ENCODE peak calls at places on chromosome 22, in four cellular contexts. One of them, this sample, is unnamed.
A peak's percentile ranks its signal among the peaks of the same experiment; 100 is the strongest.

GRCh38 chr22:43166132-43166930 is 15.0 kb downstream of the TSPO start:
- DNase-seq in AG09309: no peak
- DNase-seq in CD8-positive, alpha-beta T cell: no peak
- DNase-seq in brain microvascular endothelial cell: no peak
- DNase-seq in this sample: no peak

GRCh38 chr22:43481528-43482309 is 69.9 kb downstream of the MPPED1 start:
- DNase-seq in AG09309: no peak
- DNase-seq in CD8-positive, alpha-beta T cell: no peak
- DNase-seq in brain microvascular endothelial cell: no peak
- DNase-seq in this sample: no peak

GRCh38 chr22:19610518-19611253 is 86.5 kb upstream of the CLDN5 start:
- DNase-seq in AG09309: no peak
- DNase-seq in CD8-positive, alpha-beta T cell: no peak
- DNase-seq in brain microvascular endothelial cell: no peak
- DNase-seq in this sample: no peak

GRCh38 chr22:27975381-27976013 is 56.4 kb upstream of the PITPNB start:
- DNase-seq in AG09309: no peak
- DNase-seq in CD8-positive, alpha-beta T cell: no peak
- DNase-seq in brain microvascular endothelial cell: no peak
- DNase-seq in this sample: no peak

GRCh38 chr22:45583504-45583903 is 80.8 kb downstream of the FBLN1 start:
- DNase-seq in AG09309: no peak
- DNase-seq in CD8-positive, alpha-beta T cell: no peak
- DNase-seq in brain microvascular endothelial cell: no peak
- DNase-seq in this sample: no peak

GRCh38 chr22:37326726-37327125 is 44.4 kb downstream of the CYTH4 start:
- DNase-seq in AG09309: no peak
- DNase-seq in CD8-positive, alpha-beta T cell: no peak
- DNase-seq in brain microvascular endothelial cell: no peak
- DNase-seq in this sample: no peak

GRCh38 chr22:26826431-26826935 is 169.1 kb downstream of the MIAT start:
- DNase-seq in AG09309: no peak
- DNase-seq in CD8-positive, alpha-beta T cell: no peak
- DNase-seq in brain microvascular endothelial cell: no peak
- DNase-seq in this sample: no peak

GRCh38 chr22:45919504-45920286 is 57.3 kb downstream of the WNT7B start:
- DNase-seq in AG09309: no peak
- DNase-seq in CD8-positive, alpha-beta T cell: no peak
- DNase-seq in brain microvascular endothelial cell: no peak
- DNase-seq in this sample: no peak

GRCh38 chr22:35071784-35072183 is 5.8 kb downstream of the ISX start:
- DNase-seq in AG09309: no peak
- DNase-seq in CD8-positive, alpha-beta T cell: no peak
- DNase-seq in brain microvascular endothelial cell: no peak
- DNase-seq in this sample: no peak

GRCh38 chr22:17868771-17869170 is 94.5 kb upstream of the BID start:
- DNase-seq in AG09309: no peak
- DNase-seq in CD8-positive, alpha-beta T cell: no peak
- DNase-seq in brain microvascular endothelial cell: no peak
- DNase-seq in this sample: no peak

GRCh38 chr22:36662981-36663380 is 40.6 kb downstream of the CACNG2 start:
- DNase-seq in AG09309: no peak
- DNase-seq in CD8-positive, alpha-beta T cell: no peak
- DNase-seq in brain microvascular endothelial cell: no peak
- DNase-seq in this sample: no peak

GRCh38 chr22:48641906-48642475 is 1185.7 kb downstream of the BRD1 start:
- DNase-seq in AG09309: no peak
- DNase-seq in CD8-positive, alpha-beta T cell: no peak
- DNase-seq in brain microvascular endothelial cell: no peak
- DNase-seq in this sample: no peak

GRCh38 chr22:18998998-18999397 is 62.9 kb upstream of the PRODH start:
- DNase-seq in AG09309: no peak
- DNase-seq in CD8-positive, alpha-beta T cell: no peak
- DNase-seq in brain microvascular endothelial cell: no peak
- DNase-seq in this sample: no peak

GRCh38 chr22:41508770-41509170 is 35.5 kb downstream of the POLR3H start:
- DNase-seq in AG09309: no peak
- DNase-seq in CD8-positive, alpha-beta T cell: no peak
- DNase-seq in brain microvascular endothelial cell: no peak
- DNase-seq in this sample: no peak
- TF ChIP-seq CTCF in AG09309: no peak
- TF ChIP-seq CTCF in CD8-positive, alpha-beta T cell: no peak
- TF ChIP-seq CTCF in brain microvascular endothelial cell: peak; percentile 52
- TF ChIP-seq CTCF in this sample: peak; percentile 13

GRCh38 chr22:32355760-32356159 is 1.9 kb upstream of the RFPL3 start:
- DNase-seq in AG09309: no peak
- DNase-seq in CD8-positive, alpha-beta T cell: no peak
- DNase-seq in brain microvascular endothelial cell: no peak
- DNase-seq in this sample: no peak
- TF ChIP-seq CTCF in AG09309: no peak
- TF ChIP-seq CTCF in CD8-positive, alpha-beta T cell: no peak
- TF ChIP-seq CTCF in brain microvascular endothelial cell: peak; percentile 3
- TF ChIP-seq CTCF in this sample: peak; percentile 44

DNA sequence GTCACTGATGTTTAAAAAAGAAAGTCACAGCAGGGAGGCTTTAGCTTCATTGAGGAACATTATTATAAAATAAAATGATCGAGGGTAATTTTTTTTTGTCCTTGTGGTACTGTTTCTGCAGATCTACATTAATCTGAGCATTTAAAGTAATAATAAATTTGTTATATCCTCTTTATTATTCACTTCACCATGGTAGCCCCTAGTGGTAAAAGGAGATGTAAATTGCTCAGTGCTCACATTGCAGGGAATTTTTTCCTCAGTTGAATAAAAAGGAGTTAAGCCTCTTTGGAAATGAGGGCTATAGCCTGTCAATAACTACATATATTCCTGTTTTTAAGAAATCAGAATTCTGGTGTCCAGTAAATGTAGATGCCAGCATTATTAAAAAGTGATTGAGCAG is 99.7 kb upstream of the VPREB1 start:
- DNase-seq in AG09309: no peak
- DNase-seq in CD8-positive, alpha-beta T cell: no peak
- DNase-seq in brain microvascular endothelial cell: no peak
- DNase-seq in this sample: no peak
- TF ChIP-seq CTCF in AG09309: no peak
- TF ChIP-seq CTCF in CD8-positive, alpha-beta T cell: no peak
- TF ChIP-seq CTCF in brain microvascular endothelial cell: peak; percentile 18
- TF ChIP-seq CTCF in this sample: peak; percentile 33

GRCh38 chr22:49986325-49986724 is 25.8 kb downstream of the PIM3 start:
- DNase-seq in AG09309: no peak
- DNase-seq in CD8-positive, alpha-beta T cell: no peak
- DNase-seq in brain microvascular endothelial cell: no peak
- DNase-seq in this sample: no peak

GRCh38 chr22:49977578-49977977 is 17.0 kb downstream of the PIM3 start:
- DNase-seq in AG09309: no peak
- DNase-seq in CD8-positive, alpha-beta T cell: no peak
- DNase-seq in brain microvascular endothelial cell: no peak
- DNase-seq in this sample: no peak

GRCh38 chr22:49979587-49980264 is 19.2 kb downstream of the PIM3 start:
- DNase-seq in AG09309: no peak
- DNase-seq in CD8-positive, alpha-beta T cell: no peak
- DNase-seq in brain microvascular endothelial cell: peak; percentile 56
- DNase-seq in this sample: peak; percentile 20

DNA sequence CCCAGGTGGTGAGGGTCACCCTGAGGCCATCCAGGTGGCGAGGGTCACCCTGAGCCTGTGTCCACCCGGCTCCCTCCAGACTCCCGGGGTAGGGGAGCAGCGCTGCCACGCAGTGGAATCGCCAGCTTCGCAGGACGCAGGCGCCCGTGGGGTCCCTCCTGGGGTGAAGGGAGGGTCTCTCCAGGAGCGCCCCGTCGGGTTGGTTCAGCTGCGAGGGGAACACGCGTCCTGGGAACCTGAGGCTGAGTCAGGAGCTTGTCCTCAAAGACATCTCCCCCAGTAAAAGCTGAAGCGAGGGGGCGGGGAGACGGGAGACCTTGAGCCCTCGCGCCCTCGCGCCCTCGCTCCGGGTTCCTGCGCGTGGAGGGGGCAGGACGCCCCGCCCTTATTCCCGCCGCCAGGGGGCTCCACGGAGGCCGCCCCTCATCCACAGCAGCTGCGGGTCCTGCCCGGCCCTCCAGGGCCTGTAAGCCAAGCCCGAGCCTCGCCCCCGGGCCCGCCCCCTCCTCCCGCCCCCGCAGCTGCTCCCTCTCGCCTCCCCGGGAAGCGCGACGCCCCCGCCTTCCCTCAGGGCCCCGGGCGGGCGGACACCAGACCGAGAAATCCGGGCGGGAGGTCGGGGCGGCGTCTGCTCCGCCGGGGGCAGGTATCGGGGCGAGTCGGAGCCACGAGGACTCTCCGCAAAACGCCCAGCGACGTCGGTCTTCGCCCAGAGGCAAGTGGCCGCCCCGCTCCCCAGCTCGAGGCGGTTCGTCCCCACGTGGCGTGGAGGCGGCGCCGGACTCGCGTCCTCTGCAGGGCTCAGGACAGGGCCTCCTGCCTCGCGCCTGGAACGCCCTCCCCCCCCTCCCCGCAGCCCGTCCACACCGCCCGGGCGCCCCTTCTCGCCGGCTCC is 22.8 kb downstream of the PIM3 start:
- DNase-seq in AG09309: no peak
- DNase-seq in CD8-positive, alpha-beta T cell: no peak
- DNase-seq in brain microvascular endothelial cell: no peak
- DNase-seq in this sample: peak; percentile 19
- TF ChIP-seq CTCF in AG09309: peak; percentile 9
- TF ChIP-seq CTCF in CD8-positive, alpha-beta T cell: peak; percentile 46
- TF ChIP-seq CTCF in brain microvascular endothelial cell: peak; percentile 35
- TF ChIP-seq CTCF in this sample: peak; percentile 54

DNA sequence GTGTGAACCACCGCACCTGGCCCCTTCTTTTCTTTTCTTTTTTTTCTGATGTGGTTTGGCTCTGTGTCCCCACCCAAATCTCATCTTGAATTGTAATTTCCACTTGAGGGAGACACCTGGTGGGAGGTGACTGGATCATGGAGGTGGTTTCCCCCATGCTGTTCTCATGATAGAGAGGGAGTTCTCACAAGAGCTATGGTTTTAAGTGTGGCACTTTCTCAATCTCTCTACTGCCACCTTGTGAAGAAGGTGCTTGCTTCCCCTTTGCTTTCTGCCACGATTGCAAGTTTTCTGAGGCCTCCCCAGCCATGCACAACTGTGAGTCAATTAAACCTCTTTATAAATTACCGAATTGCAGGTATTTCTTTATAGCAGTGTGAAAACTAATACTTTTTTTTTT is 4.9 kb upstream of the TCN2 start:
- DNase-seq in AG09309: no peak
- DNase-seq in CD8-positive, alpha-beta T cell: no peak
- DNase-seq in brain microvascular endothelial cell: peak; percentile 28
- DNase-seq in this sample: no peak
- TF ChIP-seq CTCF in AG09309: peak; percentile 39
- TF ChIP-seq CTCF in CD8-positive, alpha-beta T cell: no peak
- TF ChIP-seq CTCF in brain microvascular endothelial cell: peak; percentile 57
- TF ChIP-seq CTCF in this sample: peak; percentile 37

GRCh38 chr22:32823024-32823730 is 21.7 kb downstream of the TIMP3 start:
- DNase-seq in AG09309: no peak
- DNase-seq in CD8-positive, alpha-beta T cell: no peak
- DNase-seq in brain microvascular endothelial cell: no peak
- DNase-seq in this sample: peak; percentile 37
- TF ChIP-seq CTCF in AG09309: peak; percentile 57
- TF ChIP-seq CTCF in CD8-positive, alpha-beta T cell: no peak
- TF ChIP-seq CTCF in brain microvascular endothelial cell: peak; percentile 77
- TF ChIP-seq CTCF in this sample: peak; percentile 73

GRCh38 chr22:39958009-39958711 is 2.0 kb upstream of the TMA7B start:
- DNase-seq in AG09309: no peak
- DNase-seq in CD8-positive, alpha-beta T cell: no peak
- DNase-seq in brain microvascular endothelial cell: no peak
- DNase-seq in this sample: no peak

GRCh38 chr22:39962071-39962470 is 1.9 kb downstream of the TMA7B start:
- DNase-seq in AG09309: no peak
- DNase-seq in CD8-positive, alpha-beta T cell: no peak
- DNase-seq in brain microvascular endothelial cell: no peak
- DNase-seq in this sample: no peak

GRCh38 chr22:39960791-39961746 is 872 bp downstream of the TMA7B start:
- DNase-seq in AG09309: peak; percentile 77
- DNase-seq in CD8-positive, alpha-beta T cell: peak; percentile 49
- DNase-seq in brain microvascular endothelial cell: peak; percentile 98
- DNase-seq in this sample: no peak

GRCh38 chr22:39958916-39959639 is 1.1 kb upstream of the TMA7B start:
- DNase-seq in AG09309: no peak
- DNase-seq in CD8-positive, alpha-beta T cell: no peak
- DNase-seq in brain microvascular endothelial cell: no peak
- DNase-seq in this sample: no peak

GRCh38 chr22:39959640-39960447 is at the start of gene TMA7B:
- DNase-seq in AG09309: no peak
- DNase-seq in CD8-positive, alpha-beta T cell: no peak
- DNase-seq in brain microvascular endothelial cell: peak; percentile 49
- DNase-seq in this sample: no peak
- TF ChIP-seq CTCF in AG09309: peak; percentile 46
- TF ChIP-seq CTCF in CD8-positive, alpha-beta T cell: no peak
- TF ChIP-seq CTCF in brain microvascular endothelial cell: peak; percentile 66
- TF ChIP-seq CTCF in this sample: no peak

GRCh38 chr22:39350803-39351688 is 1.3 kb downstream of the SYNGR1 start:
- DNase-seq in AG09309: no peak
- DNase-seq in CD8-positive, alpha-beta T cell: no peak
- DNase-seq in brain microvascular endothelial cell: no peak
- DNase-seq in this sample: no peak

GRCh38 chr22:39348909-39349505 is 784 bp upstream of the SYNGR1 start:
- DNase-seq in AG09309: no peak
- DNase-seq in CD8-positive, alpha-beta T cell: no peak
- DNase-seq in brain microvascular endothelial cell: no peak
- DNase-seq in this sample: no peak

GRCh38 chr22:39349506-39349966 is 255 bp upstream of the SYNGR1 start:
- DNase-seq in AG09309: no peak
- DNase-seq in CD8-positive, alpha-beta T cell: no peak
- DNase-seq in brain microvascular endothelial cell: no peak
- DNase-seq in this sample: peak; percentile 33

GRCh38 chr22:39351689-39352214 is 2.0 kb downstream of the SYNGR1 start:
- DNase-seq in AG09309: no peak
- DNase-seq in CD8-positive, alpha-beta T cell: no peak
- DNase-seq in brain microvascular endothelial cell: peak; percentile 62
- DNase-seq in this sample: no peak

GRCh38 chr22:39349967-39350802 is at the start of gene SYNGR1:
- DNase-seq in AG09309: no peak
- DNase-seq in CD8-positive, alpha-beta T cell: no peak
- DNase-seq in brain microvascular endothelial cell: no peak
- DNase-seq in this sample: peak; percentile 45
- TF ChIP-seq CTCF in AG09309: no peak
- TF ChIP-seq CTCF in CD8-positive, alpha-beta T cell: no peak
- TF ChIP-seq CTCF in brain microvascular endothelial cell: peak; percentile 4
- TF ChIP-seq CTCF in this sample: peak; percentile 8